ENCODE peak calls at places on chromosome 20, in seven cellular contexts. T is germinal center; V is Panc1; X is SW 1271; Y is CD8-positive, alpha-beta T cell; W is WTC11; M is T-cell. J is an unnamed sample.

GRCh38 chr20:49593441-49594142 is 25.7 kb upstream of the PTGIS start:
- DNase-seq in V (no peak), W (no peak), X (no peak), T (no peak), M (no peak), Y (no peak), J (no peak)

GRCh38 chr20:63640086-63640485 is 13.1 kb downstream of the STMN3 start:
- DNase-seq in Y (peak; percentile 26), M (no peak), V (no peak), X (no peak), W (no peak), T (no peak), J (no peak)

GRCh38 chr20:14481863-14482262 is 144.5 kb upstream of the FLRT3 start:
- DNase-seq in W (no peak), X (no peak), V (no peak), Y (no peak), T (no peak), M (no peak), J (no peak)

GRCh38 chr20:64150756-64151633 is 13.3 kb upstream of the MYT1 start:
- DNase-seq in X (no peak), W (no peak), M (no peak), T (no peak), Y (no peak), V (no peak), J (no peak)

GRCh38 chr20:4412216-4412615 is 309.5 kb upstream of the PRND start:
- DNase-seq in X (no peak), W (no peak), V (no peak), T (no peak), M (no peak), Y (no peak), J (no peak)

GRCh38 chr20:31573555-31574295 is 31.4 kb upstream of the ID1 start:
- DNase-seq in M (no peak), V (no peak), T (no peak), X (no peak), W (no peak), Y (no peak), J (no peak)

GRCh38 chr20:62252342-62252966 is 14.1 kb downstream of the OSBPL2 start:
- DNase-seq in Y (no peak), V (no peak), W (no peak), X (no peak), M (no peak), T (no peak), J (no peak)

GRCh38 chr20:5627463-5628050 is 122.6 kb upstream of the SHLD1 start:
- DNase-seq in T (no peak), X (no peak), Y (no peak), M (no peak), V (no peak), W (no peak), J (no peak)

GRCh38 chr20:17912916-17913315 is 55.7 kb downstream of the SNX5 start:
- DNase-seq in Y (no peak), M (no peak), T (no peak), W (no peak), X (no peak), V (no peak), J (no peak)

GRCh38 chr20:24303393-24303792 is 166.0 kb upstream of the SYNDIG1 start:
- DNase-seq in V (no peak), Y (no peak), M (no peak), X (no peak), T (no peak), W (no peak), J (no peak)

GRCh38 chr20:63782051-63782471 is 42.5 kb downstream of the SLC2A4RG start:
- DNase-seq in T (no peak), Y (peak; percentile 71), M (peak; percentile 78), X (no peak), W (no peak), V (no peak), J (peak; percentile 63)

GRCh38 chr20:17971571-17972013 is 2.8 kb downstream of the MGME1 start:
- DNase-seq in T (no peak), X (no peak), Y (no peak), V (no peak), W (no peak), M (no peak), J (no peak)

GRCh38 chr20:53208110-53208908 is 236.2 kb downstream of the TSHZ2 start:
- DNase-seq in W (peak; percentile 81), Y (peak; percentile 9), T (no peak), M (peak; percentile 37), X (no peak), V (no peak), J (no peak)

GRCh38 chr20:3875378-3875974 is 13.7 kb upstream of the PANK2 start:
- DNase-seq in Y (no peak), W (no peak), M (no peak), V (no peak), X (no peak), T (no peak), J (no peak)

GRCh38 chr20:8408587-8409307 is 276.7 kb downstream of the PLCB1 start:
- DNase-seq in Y (no peak), W (no peak), M (no peak), V (no peak), X (no peak), T (no peak), J (no peak)

GRCh38 chr20:23062632-23063031 is 13.2 kb upstream of the THBD start:
- DNase-seq in W (no peak), V (no peak), X (no peak), M (no peak), T (no peak), Y (no peak), J (no peak)

GRCh38 chr20:56628873-56629463 is at the start of gene TFAP2C:
- DNase-seq in T (peak; percentile 75), M (no peak), W (peak; percentile 75), V (no peak), X (peak; percentile 63), Y (no peak), J (peak; percentile 54)

GRCh38 chr20:652611-653109 is 340 bp downstream of the SRXN1 start:
- DNase-seq in X (no peak), T (no peak), Y (no peak), W (no peak), V (no peak), M (no peak), J (no peak)

GRCh38 chr20:1711266-1711665 is 53.7 kb upstream of the SIRPG start:
- DNase-seq in T (no peak), W (no peak), M (no peak), Y (no peak), V (no peak), X (no peak), J (no peak)

GRCh38 chr20:20837574-20838021 is 125.2 kb upstream of the RALGAPA2 start:
- DNase-seq in X (no peak), T (peak; percentile 35), W (peak; percentile 68), V (no peak), M (no peak), Y (peak; percentile 17), J (peak; percentile 38)

GRCh38 chr20:37518606-37519507 is 2.2 kb upstream of the NNAT start:
- DNase-seq in T (no peak), X (no peak), V (no peak), W (no peak), Y (no peak), M (no peak), J (no peak)

GRCh38 chr20:43576108-43576507 is 14.6 kb upstream of the IFT52 start:
- DNase-seq in T (no peak), Y (no peak), X (no peak), M (no peak), V (no peak), W (no peak), J (no peak)

GRCh38 chr20:46311039-46311650 is 2.8 kb upstream of the CDH22 start:
- DNase-seq in T (no peak), W (no peak), Y (no peak), M (no peak), X (no peak), V (no peak), J (no peak)

GRCh38 chr20:25008388-25009217 is 16.1 kb upstream of the APMAP start:
- DNase-seq in X (no peak), M (peak; percentile 16), W (no peak), V (no peak), Y (no peak), T (no peak), J (no peak)